ENCODE peak calls at places on chromosomes 4 and X, in ten cellular contexts. One of them, this sample, is unnamed.

GRCh38 chr4:106032851-106033286 is 137.6 kb downstream of the NPNT start:
- DNase-seq in tibial artery: no peak
- DNase-seq in ascending aorta: peak; percentile 36
- DNase-seq in thoracic aorta: peak; percentile 6
- DNase-seq in heart right ventricle: no peak
- DNase-seq in suprapubic skin: no peak
- DNase-seq in ovary: no peak
- DNase-seq in pancreas: no peak
- DNase-seq in IMR-90: no peak
- DNase-seq in esophagus squamous epithelium: no peak
- DNase-seq in this sample: no peak

GRCh38 chr4:17773125-17773698 is 8.2 kb downstream of the FAM184B start:
- DNase-seq in tibial artery: no peak
- DNase-seq in esophagus squamous epithelium: no peak
- DNase-seq in IMR-90: no peak
- DNase-seq in ascending aorta: no peak
- DNase-seq in ovary: no peak
- DNase-seq in pancreas: no peak
- DNase-seq in suprapubic skin: no peak
- DNase-seq in thoracic aorta: no peak
- DNase-seq in heart right ventricle: no peak
- DNase-seq in this sample: no peak

GRCh38 chr4:152036626-152037025 is 275.8 kb upstream of the GATB start:
- DNase-seq in ascending aorta: no peak
- DNase-seq in suprapubic skin: no peak
- DNase-seq in esophagus squamous epithelium: no peak
- DNase-seq in heart right ventricle: no peak
- DNase-seq in thoracic aorta: no peak
- DNase-seq in tibial artery: no peak
- DNase-seq in pancreas: no peak
- DNase-seq in IMR-90: peak; percentile 47
- DNase-seq in ovary: no peak
- DNase-seq in this sample: no peak

GRCh38 chr4:24781999-24782745 is 13.2 kb upstream of the SOD3 start:
- DNase-seq in tibial artery: no peak
- DNase-seq in esophagus squamous epithelium: no peak
- DNase-seq in thoracic aorta: no peak
- DNase-seq in heart right ventricle: no peak
- DNase-seq in ovary: no peak
- DNase-seq in suprapubic skin: no peak
- DNase-seq in IMR-90: no peak
- DNase-seq in ascending aorta: no peak
- DNase-seq in pancreas: no peak
- DNase-seq in this sample: no peak

GRCh38 chr4:186932196-186932595 is 208.5 kb upstream of the FAT1 start:
- DNase-seq in esophagus squamous epithelium: no peak
- DNase-seq in ascending aorta: no peak
- DNase-seq in ovary: no peak
- DNase-seq in suprapubic skin: no peak
- DNase-seq in thoracic aorta: no peak
- DNase-seq in heart right ventricle: no peak
- DNase-seq in pancreas: no peak
- DNase-seq in tibial artery: no peak
- DNase-seq in IMR-90: no peak
- DNase-seq in this sample: no peak

GRCh38 chrX:152642931-152643525 is 5.3 kb downstream of the GABRQ start:
- DNase-seq in esophagus squamous epithelium: no peak
- DNase-seq in suprapubic skin: no peak
- DNase-seq in tibial artery: no peak
- DNase-seq in ascending aorta: no peak
- DNase-seq in ovary: no peak
- DNase-seq in heart right ventricle: no peak
- DNase-seq in pancreas: no peak
- DNase-seq in thoracic aorta: no peak
- DNase-seq in IMR-90: no peak
- DNase-seq in this sample: no peak

GRCh38 chrX:129099206-129099605 is 424.1 kb downstream of the SMARCA1 start:
- DNase-seq in ovary: no peak
- DNase-seq in ascending aorta: no peak
- DNase-seq in suprapubic skin: no peak
- DNase-seq in heart right ventricle: no peak
- DNase-seq in esophagus squamous epithelium: no peak
- DNase-seq in thoracic aorta: no peak
- DNase-seq in tibial artery: no peak
- DNase-seq in IMR-90: no peak
- DNase-seq in pancreas: no peak
- DNase-seq in this sample: no peak

GRCh38 chr4:8239661-8240060 is 29.9 kb upstream of the HTRA3 start:
- DNase-seq in ascending aorta: no peak
- DNase-seq in suprapubic skin: no peak
- DNase-seq in esophagus squamous epithelium: no peak
- DNase-seq in pancreas: peak; percentile 11
- DNase-seq in ovary: no peak
- DNase-seq in heart right ventricle: no peak
- DNase-seq in IMR-90: no peak
- DNase-seq in thoracic aorta: no peak
- DNase-seq in tibial artery: no peak
- DNase-seq in this sample: no peak

GRCh38 chr4:144709159-144709558 is 63.2 kb downstream of the HHIP start:
- DNase-seq in tibial artery: no peak
- DNase-seq in ovary: no peak
- DNase-seq in esophagus squamous epithelium: no peak
- DNase-seq in suprapubic skin: no peak
- DNase-seq in IMR-90: peak; percentile 89
- DNase-seq in ascending aorta: no peak
- DNase-seq in pancreas: no peak
- DNase-seq in heart right ventricle: no peak
- DNase-seq in thoracic aorta: no peak
- DNase-seq in this sample: no peak

GRCh38 chrX:114058988-114059418 is 524.9 kb upstream of the HTR2C start:
- DNase-seq in ascending aorta: no peak
- DNase-seq in ovary: no peak
- DNase-seq in heart right ventricle: no peak
- DNase-seq in suprapubic skin: no peak
- DNase-seq in tibial artery: no peak
- DNase-seq in esophagus squamous epithelium: no peak
- DNase-seq in thoracic aorta: no peak
- DNase-seq in pancreas: no peak
- DNase-seq in IMR-90: no peak
- DNase-seq in this sample: no peak

GRCh38 chr4:66298596-66298995 is 628.3 kb upstream of the EPHA5 start:
- DNase-seq in pancreas: no peak
- DNase-seq in thoracic aorta: no peak
- DNase-seq in ascending aorta: no peak
- DNase-seq in suprapubic skin: no peak
- DNase-seq in ovary: no peak
- DNase-seq in IMR-90: no peak
- DNase-seq in heart right ventricle: no peak
- DNase-seq in esophagus squamous epithelium: no peak
- DNase-seq in tibial artery: no peak
- DNase-seq in this sample: no peak
- H3K36me3 ChIP-seq in pancreas: no peaks in the 10 kb centered on the region
- H3K36me3 ChIP-seq in thoracic aorta: no peaks in the 10 kb centered on the region
- H3K36me3 ChIP-seq in ascending aorta: no peaks in the 10 kb centered on the region
- H3K36me3 ChIP-seq in suprapubic skin: no peaks in the 10 kb centered on the region
- H3K36me3 ChIP-seq in ovary: no peaks in the 10 kb centered on the region
- H3K36me3 ChIP-seq in IMR-90: no peaks in the 10 kb centered on the region
- H3K36me3 ChIP-seq in heart right ventricle: no peaks in the 10 kb centered on the region
- H3K36me3 ChIP-seq in esophagus squamous epithelium: no peaks in the 10 kb centered on the region
- H3K36me3 ChIP-seq in tibial artery: no peaks in the 10 kb centered on the region
- H3K36me3 ChIP-seq in this sample: no peaks in the 10 kb centered on the region

GRCh38 chr4:111605111-111605510 is 540.1 kb upstream of the FAM241A start:
- DNase-seq in suprapubic skin: no peak
- DNase-seq in thoracic aorta: no peak
- DNase-seq in ovary: no peak
- DNase-seq in tibial artery: no peak
- DNase-seq in esophagus squamous epithelium: no peak
- DNase-seq in IMR-90: no peak
- DNase-seq in pancreas: no peak
- DNase-seq in heart right ventricle: no peak
- DNase-seq in ascending aorta: no peak
- DNase-seq in this sample: no peak

GRCh38 chr4:111601671-111602070 is 543.6 kb upstream of the FAM241A start:
- DNase-seq in IMR-90: peak; percentile 5
- DNase-seq in heart right ventricle: no peak
- DNase-seq in suprapubic skin: no peak
- DNase-seq in ascending aorta: no peak
- DNase-seq in pancreas: no peak
- DNase-seq in ovary: no peak
- DNase-seq in esophagus squamous epithelium: no peak
- DNase-seq in thoracic aorta: no peak
- DNase-seq in tibial artery: no peak
- DNase-seq in this sample: no peak

DNA sequence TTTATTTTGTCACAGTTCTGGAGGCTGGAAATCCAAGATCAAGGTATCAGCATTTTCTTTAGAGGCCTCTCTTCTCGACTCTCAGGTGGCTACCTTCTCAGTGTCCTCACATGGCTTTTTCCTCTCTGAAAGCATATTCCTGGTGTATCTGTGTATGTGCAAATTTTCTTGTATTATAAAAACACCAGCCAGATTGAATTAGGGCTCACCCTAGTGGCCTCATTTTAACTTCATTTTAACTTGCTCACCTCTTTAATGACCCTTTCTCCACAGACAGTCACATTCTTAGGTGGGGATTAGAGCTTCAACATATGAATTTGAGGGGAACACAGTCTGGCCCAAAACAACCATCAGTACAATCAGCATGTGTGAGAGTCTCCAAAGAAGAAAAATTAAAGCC is 542.4 kb upstream of the FAM241A start:
- DNase-seq in ovary: no peak
- DNase-seq in suprapubic skin: no peak
- DNase-seq in IMR-90: peak; percentile 28
- DNase-seq in heart right ventricle: no peak
- DNase-seq in ascending aorta: no peak
- DNase-seq in tibial artery: no peak
- DNase-seq in pancreas: no peak
- DNase-seq in thoracic aorta: no peak
- DNase-seq in esophagus squamous epithelium: no peak
- DNase-seq in this sample: no peak
- TF ChIP-seq CTCF in ovary: no peak
- TF ChIP-seq CTCF in suprapubic skin: no peak
- TF ChIP-seq CTCF in IMR-90: peak; percentile 45
- TF ChIP-seq CTCF in heart right ventricle: no peak
- TF ChIP-seq CTCF in ascending aorta: no peak
- TF ChIP-seq CTCF in tibial artery: no peak
- TF ChIP-seq CTCF in pancreas: no peak
- TF ChIP-seq CTCF in thoracic aorta: no peak
- TF ChIP-seq CTCF in esophagus squamous epithelium: no peak
- TF ChIP-seq CTCF in this sample: no peak

GRCh38 chr4:146182450-146182849 is 6.9 kb downstream of the LSM6 start:
- DNase-seq in ovary: no peak
- DNase-seq in esophagus squamous epithelium: no peak
- DNase-seq in tibial artery: no peak
- DNase-seq in heart right ventricle: no peak
- DNase-seq in ascending aorta: no peak
- DNase-seq in thoracic aorta: no peak
- DNase-seq in IMR-90: no peak
- DNase-seq in pancreas: no peak
- DNase-seq in suprapubic skin: no peak
- DNase-seq in this sample: no peak
- H3K36me3 ChIP-seq in ovary: no peaks in the 10 kb centered on the region
- H3K36me3 ChIP-seq in esophagus squamous epithelium: no peaks in the 10 kb centered on the region
- H3K36me3 ChIP-seq in tibial artery: peaks cover 11% of the 10 kb centered on the region
- H3K36me3 ChIP-seq in heart right ventricle: no peaks in the 10 kb centered on the region
- H3K36me3 ChIP-seq in ascending aorta: peaks cover 4% of the 10 kb centered on the region
- H3K36me3 ChIP-seq in thoracic aorta: peaks cover 13% of the 10 kb centered on the region
- H3K36me3 ChIP-seq in IMR-90: peaks cover 6% of the 10 kb centered on the region
- H3K36me3 ChIP-seq in pancreas: no peaks in the 10 kb centered on the region
- H3K36me3 ChIP-seq in suprapubic skin: peaks cover 30% of the 10 kb centered on the region
- H3K36me3 ChIP-seq in this sample: peaks cover 40% of the 10 kb centered on the region

GRCh38 chrX:48934581-48935331 is 15.9 kb upstream of the PIM2 start:
- DNase-seq in thoracic aorta: no peak
- DNase-seq in heart right ventricle: no peak
- DNase-seq in IMR-90: no peak
- DNase-seq in tibial artery: no peak
- DNase-seq in ascending aorta: no peak
- DNase-seq in pancreas: no peak
- DNase-seq in suprapubic skin: no peak
- DNase-seq in esophagus squamous epithelium: no peak
- DNase-seq in ovary: no peak
- DNase-seq in this sample: no peak

GRCh38 chrX:48936429-48937064 is 17.7 kb upstream of the PIM2 start:
- DNase-seq in tibial artery: no peak
- DNase-seq in esophagus squamous epithelium: no peak
- DNase-seq in thoracic aorta: no peak
- DNase-seq in IMR-90: no peak
- DNase-seq in ovary: no peak
- DNase-seq in heart right ventricle: no peak
- DNase-seq in pancreas: no peak
- DNase-seq in suprapubic skin: no peak
- DNase-seq in ascending aorta: no peak
- DNase-seq in this sample: no peak

GRCh38 chrX:48938721-48939416 is 18.5 kb downstream of the OTUD5 start:
- DNase-seq in pancreas: no peak
- DNase-seq in tibial artery: no peak
- DNase-seq in esophagus squamous epithelium: no peak
- DNase-seq in heart right ventricle: no peak
- DNase-seq in IMR-90: no peak
- DNase-seq in ovary: no peak
- DNase-seq in ascending aorta: no peak
- DNase-seq in suprapubic skin: no peak
- DNase-seq in thoracic aorta: no peak
- DNase-seq in this sample: no peak

GRCh38 chrX:48939417-48940228 is 17.8 kb downstream of the OTUD5 start:
- DNase-seq in tibial artery: no peak
- DNase-seq in thoracic aorta: no peak
- DNase-seq in pancreas: no peak
- DNase-seq in esophagus squamous epithelium: no peak
- DNase-seq in ovary: no peak
- DNase-seq in IMR-90: no peak
- DNase-seq in suprapubic skin: no peak
- DNase-seq in ascending aorta: no peak
- DNase-seq in heart right ventricle: no peak
- DNase-seq in this sample: no peak

DNA sequence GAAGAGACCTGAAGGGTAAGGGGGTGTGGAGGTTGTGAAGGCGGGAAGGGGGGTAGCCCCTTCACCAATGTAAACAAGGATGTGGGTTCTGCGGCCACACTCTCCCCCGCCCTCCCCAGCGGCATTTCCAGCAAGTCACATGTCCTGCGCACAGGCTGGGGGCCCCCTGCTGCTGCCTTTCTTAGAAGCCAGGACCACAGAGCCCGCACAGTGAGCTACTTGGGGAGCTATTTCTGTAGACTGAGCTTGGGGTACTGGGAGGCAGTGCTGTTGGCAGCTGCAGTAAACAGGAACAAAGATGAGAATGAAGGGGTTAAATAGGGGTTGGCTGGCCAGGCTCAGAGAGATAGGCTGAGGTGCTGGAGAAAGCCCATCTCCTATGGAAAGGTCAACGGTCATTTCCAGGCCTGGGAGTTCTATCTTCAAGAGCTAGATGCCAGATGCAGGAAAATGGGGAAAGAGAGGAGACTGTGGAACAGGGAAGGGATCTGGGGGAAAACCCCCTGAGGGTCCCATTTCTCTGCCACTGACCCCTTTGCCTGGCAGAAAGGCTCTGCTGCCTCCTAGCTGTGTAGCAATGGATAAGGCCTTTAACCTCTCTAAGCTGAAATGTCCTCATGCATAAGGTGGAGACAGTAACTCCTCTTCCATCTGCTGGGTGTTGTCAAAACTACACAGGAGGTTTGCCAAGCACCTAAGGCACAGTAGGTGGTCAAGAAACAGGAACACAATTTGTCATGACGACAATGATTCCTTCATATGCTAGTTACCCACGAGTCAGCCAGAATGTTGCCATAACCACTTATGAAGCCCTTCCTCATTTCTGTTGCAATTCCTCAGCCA is 18.5 kb upstream of the PIM2 start:
- DNase-seq in IMR-90: no peak
- DNase-seq in thoracic aorta: no peak
- DNase-seq in pancreas: no peak
- DNase-seq in heart right ventricle: peak; percentile 37
- DNase-seq in esophagus squamous epithelium: peak; percentile 49
- DNase-seq in suprapubic skin: no peak
- DNase-seq in ascending aorta: peak; percentile 32
- DNase-seq in tibial artery: no peak
- DNase-seq in ovary: no peak
- DNase-seq in this sample: peak; percentile 33
- TF ChIP-seq CTCF in IMR-90: no peak
- TF ChIP-seq CTCF in thoracic aorta: no peak
- TF ChIP-seq CTCF in pancreas: no peak
- TF ChIP-seq CTCF in heart right ventricle: no peak
- TF ChIP-seq CTCF in esophagus squamous epithelium: no peak
- TF ChIP-seq CTCF in suprapubic skin: no peak
- TF ChIP-seq CTCF in ascending aorta: no peak
- TF ChIP-seq CTCF in tibial artery: no peak
- TF ChIP-seq CTCF in ovary: no peak
- TF ChIP-seq CTCF in this sample: peak; percentile 16